ENCODE peak calls at places on chromosomes 5 and 9, in five cellular contexts. F is astrocyte; U is activated effector memory CD4-positive, alpha-beta T cell treated with Interleukin-2 at 50 U/mL for 16 hours; X is immature natural killer cell; V is activated T-cell treated with anti-CD3 and anti-CD28 coated beads for 4 hours. C is an unnamed sample.

GRCh38 chr5:157026789-157027424 is 32.0 kb downstream of the HAVCR1 start:
- DNase-seq in F (no peak), V (no peak), X (no peak), U (no peak), C (peak; percentile 26)

GRCh38 chr5:113166710-113167366 is 190.2 kb downstream of the DCP2 start:
- DNase-seq in V (no peak), X (no peak), U (no peak), F (peak; percentile 97), C (peak; percentile 76)

GRCh38 chr9:129717991-129718390 is 34.9 kb downstream of the PTGES start:
- DNase-seq in F (no peak), V (no peak), U (no peak), X (no peak), C (no peak)

GRCh38 chr5:102296229-102296817 is at the start of gene SLCO4C1:
- DNase-seq in X (peak; percentile 83), V (peak; percentile 40), F (peak; percentile 46), U (peak; percentile 56), C (peak; percentile 78)

GRCh38 chr9:84493284-84493947 is 152.9 kb upstream of the SLC28A3 start:
- DNase-seq in X (no peak), F (no peak), U (no peak), V (no peak), C (no peak)

GRCh38 chr9:74942801-74943200 is 9.9 kb downstream of the C9orf40 start:
- DNase-seq in U (no peak), F (no peak), X (peak; percentile 39), V (peak; percentile 19), C (no peak)

GRCh38 chr5:1799110-1799601 is 481 bp downstream of the MRPL36 start:
- DNase-seq in X (no peak), V (no peak), U (no peak), F (no peak), C (peak; percentile 16)

GRCh38 chr9:38024036-38024681 is 44.9 kb downstream of the SHB start:
- DNase-seq in X (no peak), U (no peak), F (peak; percentile 94), V (no peak), C (no peak)

GRCh38 chr9:91116711-91117110 is 245.0 kb downstream of the AUH start:
- DNase-seq in X (no peak), U (no peak), V (no peak), F (no peak), C (no peak)

GRCh38 chr9:136089697-136090045 is 5.4 kb downstream of the NACC2 start:
- DNase-seq in X (peak; percentile 47), F (no peak), U (no peak), V (no peak), C (no peak)

GRCh38 chr5:10634056-10634455 is 70.2 kb downstream of the ANKRD33B start:
- DNase-seq in V (no peak), X (peak; percentile 13), U (no peak), F (no peak), C (no peak)

GRCh38 chr5:72194846-72195245 is 87.6 kb downstream of the MAP1B start:
- DNase-seq in V (no peak), X (peak; percentile 55), U (peak; percentile 10), F (no peak), C (no peak)

GRCh38 chr5:55622460-55622859 is 87.7 kb upstream of the PLPP1 start:
- DNase-seq in X (no peak), U (no peak), V (no peak), F (no peak), C (no peak)

GRCh38 chr5:133439859-133440258 is 172.5 kb downstream of the FSTL4 start:
- DNase-seq in U (no peak), V (no peak), F (no peak), X (no peak), C (no peak)

GRCh38 chr5:179488464-179488863 is 61.9 kb upstream of the RUFY1 start:
- DNase-seq in V (no peak), F (no peak), U (no peak), X (no peak), C (no peak)

GRCh38 chr5:6408627-6409446 is 30.5 kb upstream of the MED10 start:
- DNase-seq in U (no peak), X (no peak), F (peak; percentile 0), V (no peak), C (no peak)

GRCh38 chr5:33257807-33258491 is 182.8 kb upstream of the TARS1 start:
- DNase-seq in U (no peak), X (no peak), V (no peak), F (peak; percentile 90), C (no peak)

GRCh38 chr9:126844085-126844484 is 16.4 kb upstream of the ZBTB34 start:
- DNase-seq in U (no peak), X (no peak), V (no peak), F (peak; percentile 74), C (peak; percentile 25)

GRCh38 chr9:74952281-74953151 is at the start of gene C9orf40:
- DNase-seq in F (peak; percentile 67), V (peak; percentile 88), U (peak; percentile 86), X (peak; percentile 86), C (peak; percentile 89)

GRCh38 chr5:154541553-154541952 is 63.5 kb upstream of the HAND1 start:
- DNase-seq in X (no peak), F (no peak), V (no peak), U (no peak), C (no peak)

GRCh38 chr9:14303526-14303925 is 10.4 kb downstream of the NFIB start:
- DNase-seq in U (no peak), X (no peak), F (no peak), V (no peak), C (no peak)